ENCODE peak calls at places on chromosome 7, in six cellular contexts. U, N, T, H, Q and I are unnamed samples.

GRCh38 chr7:42181566-42181965 is 55.4 kb downstream of the GLI3 start:
- DNase-seq in U (no peak), Q (no peak), T (no peak), H (no peak), N (no peak), I (no peak)

GRCh38 chr7:87339373-87339897 is 6.0 kb upstream of the CROT start:
- DNase-seq in U (no peak), N (no peak), H (no peak), Q (no peak), T (peak), I (no peak)

GRCh38 chr7:112782498-112782897 is 7.7 kb downstream of the TMEM168 start:
- DNase-seq in H (no peak), T (peak), Q (peak), U (no peak), N (no peak), I (no peak)

GRCh38 chr7:86991844-86992243 is 67.6 kb downstream of the ELAPOR2 start:
- DNase-seq in H (no peak), U (no peak), T (no peak), Q (no peak), N (no peak), I (no peak)

GRCh38 chr7:148754912-148755311 is 56.2 kb downstream of the CUL1 start:
- DNase-seq in N (no peak), U (no peak), H (no peak), T (no peak), Q (no peak), I (no peak)

GRCh38 chr7:101172005-101172853 is 6.9 kb upstream of the VGF start:
- DNase-seq in Q (no peak), N (no peak), T (no peak), H (no peak), U (no peak), I (no peak)

GRCh38 chr7:1670894-1671875 is 1.1 kb downstream of the ELFN1 start:
- DNase-seq in U (peak), T (no peak), Q (no peak), H (no peak), N (no peak), I (no peak)

GRCh38 chr7:105830405-105831218 is 45.8 kb downstream of the ATXN7L1 start:
- DNase-seq in Q (peak), U (no peak), H (no peak), N (peak), T (peak), I (no peak)

GRCh38 chr7:47648301-47648900 is 66.5 kb upstream of the TNS3 start:
- DNase-seq in N (no peak), H (no peak), U (no peak), T (peak), Q (no peak), I (no peak)

GRCh38 chr7:30188806-30189205 is 54.0 kb downstream of the MTURN start:
- DNase-seq in T (no peak), N (no peak), H (no peak), U (no peak), Q (no peak), I (no peak)

GRCh38 chr7:143882611-143883078 is 19.3 kb downstream of the TCAF1 start:
- DNase-seq in H (peak), N (no peak), T (peak), Q (no peak), U (peak), I (no peak)

GRCh38 chr7:99375070-99375807 is 709 bp downstream of the ARPC1B start:
- DNase-seq in N (peak), Q (peak), U (peak), T (peak), H (peak), I (peak)

GRCh38 chr7:13035233-13035632 is 347.8 kb downstream of the ARL4A start:
- DNase-seq in T (no peak), Q (no peak), H (no peak), N (no peak), U (no peak), I (no peak)

GRCh38 chr7:128155100-128155763 is 85.8 kb upstream of the LEP start:
- DNase-seq in U (no peak), H (no peak), N (no peak), Q (peak), T (no peak), I (no peak)

GRCh38 chr7:67343114-67343513 is 346.5 kb downstream of the TYW1 start:
- DNase-seq in H (no peak), Q (no peak), U (peak), N (no peak), T (no peak), I (no peak)

GRCh38 chr7:630539-630938 is 96.0 kb upstream of the DNAAF5 start:
- DNase-seq in Q (no peak), U (peak), T (no peak), N (no peak), H (no peak), I (no peak)

GRCh38 chr7:6650086-6650485 is 13.0 kb downstream of the ZNF316 start:
- DNase-seq in Q (no peak), T (no peak), H (no peak), N (no peak), U (peak), I (no peak)

GRCh38 chr7:33590902-33591301 is 314.4 kb upstream of the BMPER start:
- DNase-seq in U (no peak), N (no peak), T (peak), H (no peak), Q (peak), I (no peak)

GRCh38 chr7:43876976-43877745 is 7.8 kb upstream of the MRPS24 start:
- DNase-seq in H (no peak), Q (no peak), N (no peak), T (no peak), U (no peak), I (no peak)

GRCh38 chr7:155269766-155270585 is 27.7 kb upstream of the INSIG1 start:
- DNase-seq in H (no peak), Q (no peak), U (no peak), T (peak), N (no peak), I (no peak)

GRCh38 chr7:29442146-29442545 is 121.5 kb upstream of the PRR15 start:
- DNase-seq in U (no peak), N (no peak), Q (peak), H (no peak), T (peak), I (no peak)

GRCh38 chr7:27745064-27745583 is 5.2 kb downstream of the TAX1BP1 start:
- DNase-seq in U (no peak), T (peak), H (no peak), N (peak), Q (peak), I (no peak)

GRCh38 chr7:11552676-11553075 is 279.3 kb downstream of the THSD7A start:
- DNase-seq in U (no peak), H (no peak), T (no peak), Q (no peak), N (no peak), I (no peak)

GRCh38 chr7:127983804-127984332 is 47.4 kb downstream of the LRRC4 start:
- DNase-seq in T (no peak), U (no peak), H (no peak), N (no peak), Q (peak), I (no peak)

GRCh38 chr7:83947260-83947659 is 247.3 kb downstream of the SEMA3A start:
- DNase-seq in U (no peak), T (peak), H (no peak), Q (peak), N (peak), I (no peak)

GRCh38 chr7:19106308-19107141 is 10.9 kb downstream of the TWIST1 start:
- DNase-seq in N (no peak), U (no peak), Q (no peak), T (no peak), H (no peak), I (no peak)

GRCh38 chr7:152158801-152159587 is 133.5 kb downstream of the GALNT11 start:
- DNase-seq in T (no peak), N (no peak), Q (peak), U (no peak), H (no peak), I (no peak)

GRCh38 chr7:17965600-17965999 is 25.3 kb upstream of the SNX13 start:
- DNase-seq in Q (peak), T (peak), U (no peak), H (no peak), N (no peak), I (no peak)

GRCh38 chr7:147775564-147775963 is 815.0 kb upstream of the C7orf33 start:
- DNase-seq in H (no peak), N (no peak), T (no peak), U (no peak), Q (no peak), I (no peak)

GRCh38 chr7:126774077-126774476 is 478.7 kb downstream of the GRM8 start:
- DNase-seq in Q (no peak), T (no peak), H (no peak), N (no peak), U (no peak), I (no peak)

GRCh38 chr7:64618785-64619456 is 47.0 kb upstream of the ZNF107 start:
- DNase-seq in U (no peak), Q (peak), T (peak), H (peak), N (no peak), I (no peak)

GRCh38 chr7:108263364-108263951 is 133.3 kb upstream of the LAMB4 start:
- DNase-seq in U (no peak), N (no peak), H (peak), Q (no peak), T (no peak), I (no peak)

GRCh38 chr7:116525913-116526857 is 1.3 kb downstream of the CAV1 start:
- DNase-seq in H (peak), T (peak), Q (peak), N (peak), U (peak), I (peak)
- TF ChIP-seq CTCF in H (peak), T (peak), Q (peak), N (peak), U (peak), I (peak)

GRCh38 chr7:55018361-55019328 is at the start of gene EGFR:
- DNase-seq in N (peak), T (peak), H (peak), Q (peak), U (peak), I (peak)
- TF ChIP-seq CTCF in N (no peak), T (no peak), H (no peak), Q (no peak), U (no peak), I (no peak)

GRCh38 chr7:122674502-122674901 is 24.4 kb downstream of the RNF133 start:
- DNase-seq in U (no peak), N (no peak), H (no peak), T (peak), Q (peak), I (no peak)

GRCh38 chr7:122676466-122676865 is 22.5 kb downstream of the RNF133 start:
- DNase-seq in N (no peak), U (no peak), T (no peak), H (no peak), Q (no peak), I (no peak)

GRCh38 chr7:122675011-122675410 is 23.9 kb downstream of the RNF133 start:
- DNase-seq in U (no peak), H (no peak), T (peak), N (no peak), Q (peak), I (no peak)

GRCh38 chr7:122677149-122677548 is 21.8 kb downstream of the RNF133 start:
- DNase-seq in H (no peak), U (no peak), N (no peak), T (no peak), Q (no peak), I (no peak)

GRCh38 chr7:122675621-122676020 is 23.3 kb downstream of the RNF133 start:
- DNase-seq in N (no peak), T (no peak), U (no peak), H (no peak), Q (no peak), I (no peak)
- TF ChIP-seq CTCF in N (no peak), T (no peak), U (no peak), H (no peak), Q (no peak), I (no peak)

GRCh38 chr7:35551682-35552081 is 143.3 kb downstream of the HERPUD2 start:
- DNase-seq in H (no peak), T (no peak), N (no peak), Q (no peak), U (no peak), I (no peak)
- TF ChIP-seq CTCF in H (no peak), T (no peak), N (no peak), Q (no peak), U (no peak), I (no peak)

GRCh38 chr7:32163141-32163806 is 93.1 kb upstream of the PDE1C start:
- DNase-seq in H (peak), N (peak), T (peak), U (no peak), Q (peak), I (no peak)
- TF ChIP-seq CTCF in H (no peak), N (no peak), T (no peak), U (no peak), Q (no peak), I (no peak)